ENCODE peak calls at places on chromosomes 13 and 19, in five cellular contexts. M, X, Q, I and P are unnamed samples. For H3K36me3 and H3K4me1, the result is how much of the 10 kb centered on the place peaks cover.

GRCh38 chr19:35328851-35329285 is at the start of gene CD22:
- DNase-seq in M (no peak), X (no peak), Q (no peak), I (no peak), P (no peak)

GRCh38 chr13:22848539-22849052 is 332.2 kb upstream of the SGCG start:
- DNase-seq in M (no peak), X (no peak), Q (peak), I (peak), P (peak)

GRCh38 chr19:51094696-51095279 is 12.1 kb upstream of the KLK14 start:
- DNase-seq in M (no peak), X (no peak), Q (no peak), I (no peak), P (no peak)

GRCh38 chr13:88919970-88920628 is 1248.9 kb downstream of the SLITRK5 start:
- DNase-seq in M (no peak), X (no peak), Q (no peak), I (no peak), P (no peak)

GRCh38 chr13:94311893-94312292 is 167.6 kb downstream of the DCT start:
- DNase-seq in M (no peak), X (no peak), Q (no peak), I (no peak), P (no peak)

GRCh38 chr13:73910733-73911132 is 223.5 kb downstream of the KLF12 start:
- DNase-seq in M (no peak), X (no peak), Q (no peak), I (no peak), P (no peak)

GRCh38 chr19:20162821-20163220 is 4.2 kb upstream of the ZNF486 start:
- DNase-seq in M (no peak), X (no peak), Q (no peak), I (no peak), P (no peak)

GRCh38 chr19:28164214-28164613 is 1048.7 kb downstream of the UQCRFS1 start:
- DNase-seq in M (no peak), X (no peak), Q (no peak), I (no peak), P (no peak)

GRCh38 chr19:45406957-45407375 is 522 bp downstream of the POLR1G start:
- DNase-seq in M (no peak), X (no peak), Q (no peak), I (no peak), P (no peak)

GRCh38 chr19:40610396-40611064 is 9.4 kb downstream of the LTBP4 start:
- DNase-seq in M (peak), X (no peak), Q (peak), I (peak), P (no peak)

GRCh38 chr19:13881231-13881691 is 4.3 kb downstream of the NANOS3 start:
- DNase-seq in M (no peak), X (no peak), Q (no peak), I (no peak), P (no peak)

GRCh38 chr19:10510301-10510802 is 6.9 kb downstream of the S1PR5 start:
- DNase-seq in M (no peak), X (no peak), Q (no peak), I (no peak), P (no peak)

GRCh38 chr13:44052843-44053607 is 173.3 kb downstream of the LACC1 start:
- DNase-seq in M (peak), X (no peak), Q (no peak), I (peak), P (no peak)

GRCh38 chr19:3720533-3720917 is 12.3 kb downstream of the TJP3 start:
- DNase-seq in M (no peak), X (no peak), Q (peak), I (peak), P (no peak)

GRCh38 chr13:101757446-101758039 is 305.1 kb downstream of the ITGBL1 start:
- DNase-seq in M (no peak), X (no peak), Q (peak), I (no peak), P (no peak)

GRCh38 chr13:48210178-48210577 is 22.8 kb upstream of the ITM2B start:
- DNase-seq in M (no peak), X (no peak), Q (no peak), I (no peak), P (no peak)

GRCh38 chr19:7507884-7508283 is 8.0 kb upstream of the ZNF358 start:
- DNase-seq in M (peak), X (peak), Q (peak), I (peak), P (peak)

GRCh38 chr19:51251453-51251790 is 542 bp downstream of the SIGLECL1 start:
- DNase-seq in M (no peak), X (no peak), Q (no peak), I (no peak), P (no peak)

GRCh38 chr19:33621811-33622504 is at the start of gene CHST8:
- DNase-seq in M (no peak), X (no peak), Q (peak), I (peak), P (no peak)

GRCh38 chr13:99432637-99433542 is 68.4 kb upstream of the TM9SF2 start:
- DNase-seq in M (peak), X (peak), Q (peak), I (no peak), P (no peak)

GRCh38 chr13:48151343-48151742 is 56.4 kb upstream of the MED4 start:
- DNase-seq in M (no peak), X (no peak), Q (no peak), I (no peak), P (no peak)

GRCh38 chr19:30924670-30925069 is 424.6 kb downstream of the TSHZ3 start:
- DNase-seq in M (no peak), X (no peak), Q (no peak), I (no peak), P (no peak)

GRCh38 chr19:40266111-40266510 is 19.0 kb downstream of the AKT2 start:
- DNase-seq in M (no peak), X (no peak), Q (no peak), I (no peak), P (no peak)

GRCh38 chr13:59360108-59360507 is 803.6 kb downstream of the DIAPH3 start:
- DNase-seq in M (no peak), X (no peak), Q (no peak), I (no peak), P (no peak)

GRCh38 chr19:50899549-50899948 is 11.6 kb downstream of the KLK4 start:
- DNase-seq in M (no peak), X (no peak), Q (no peak), I (no peak), P (no peak)

DNA sequence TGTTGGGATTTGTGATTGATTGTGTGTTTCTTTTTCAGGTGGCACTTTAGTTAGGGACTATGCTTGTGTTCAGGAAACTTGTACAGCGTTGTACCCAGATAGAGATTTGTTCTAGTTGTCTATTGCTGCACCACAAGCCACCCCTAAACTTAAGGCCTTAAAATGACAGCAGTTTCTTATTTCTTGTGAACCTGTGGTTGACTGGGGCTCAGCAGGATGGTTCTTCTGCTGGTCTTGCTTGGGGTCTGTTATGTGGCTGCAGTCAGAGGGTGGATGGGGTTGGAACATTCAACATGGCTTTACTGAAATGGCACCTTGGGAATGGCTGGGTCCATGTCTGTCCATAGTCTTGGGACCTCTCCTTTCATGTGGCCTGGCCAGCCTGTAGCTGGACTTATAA is 28.3 kb downstream of the SIPA1L3 start:
- DNase-seq in M (no peak), X (no peak), Q (no peak), I (no peak), P (no peak)
- H3K4me3 ChIP-seq in M (no peak), X (no peak), Q (no peak), I (no peak), P (no peak)

GRCh38 chr13:106526748-106527488 is 8.5 kb downstream of the EFNB2 start:
- DNase-seq in M (no peak), X (no peak), Q (no peak), I (no peak), P (no peak)
- H3K36me3 ChIP-seq in M (under half), X (under half), Q (under half), I (under half), P (under half)

DNA sequence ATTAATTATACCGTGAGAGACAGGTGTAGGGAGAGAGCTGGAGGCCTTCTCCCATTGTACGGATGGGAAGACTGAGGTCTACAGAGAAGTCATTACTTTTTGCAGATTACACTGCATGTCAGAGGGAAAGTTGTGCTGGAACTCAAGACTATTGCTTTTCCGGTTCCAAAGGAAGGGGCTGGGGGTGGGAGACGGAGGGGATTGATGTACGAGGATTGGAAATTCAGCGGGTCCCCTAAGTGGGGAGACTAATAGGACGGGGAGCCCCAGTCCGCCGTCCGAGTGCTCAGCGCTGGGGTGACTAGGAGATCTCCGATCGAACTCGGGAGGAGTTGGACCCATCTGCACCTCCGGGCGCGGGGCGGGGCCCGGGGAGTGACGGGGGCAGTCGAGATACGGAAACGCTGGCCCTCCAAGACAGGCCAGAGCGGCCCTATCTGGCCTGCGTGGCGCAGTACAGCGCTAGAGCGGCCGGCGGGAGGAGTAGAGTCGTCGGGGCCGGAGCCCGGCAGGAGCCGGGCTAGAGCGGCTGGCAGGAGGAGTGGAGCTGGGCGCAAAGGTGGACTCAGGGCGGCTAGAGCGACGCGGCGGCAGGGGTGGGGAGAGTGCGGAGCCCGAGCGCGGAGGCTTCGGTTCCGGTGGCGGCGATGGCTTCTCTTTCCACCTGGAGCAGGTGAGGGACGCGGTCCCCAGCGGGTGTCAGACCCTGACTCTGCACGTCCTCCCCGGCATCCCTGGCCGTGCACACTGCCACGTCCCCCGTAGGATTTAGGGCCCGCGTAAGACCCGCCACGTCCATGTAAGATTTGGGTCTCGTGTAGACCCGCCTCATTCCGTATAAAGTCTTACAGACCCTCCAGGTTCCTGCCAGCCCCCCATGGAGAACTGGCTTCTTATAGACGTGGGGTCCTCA is 1.1 kb downstream of the ARHGEF1 start:
- DNase-seq in M (peak), X (peak), Q (peak), I (peak), P (peak)
- H3K4me1 ChIP-seq in M (half or more), X (under half), Q (under half), I (under half), P (under half)

GRCh38 chr19:2611483-2612464 is 90.7 kb downstream of the GNG7 start:
- DNase-seq in M (no peak), X (no peak), Q (no peak), I (no peak), P (no peak)
- H3K4me3 ChIP-seq in M (peak), X (peak), Q (no peak), I (no peak), P (no peak)

DNA sequence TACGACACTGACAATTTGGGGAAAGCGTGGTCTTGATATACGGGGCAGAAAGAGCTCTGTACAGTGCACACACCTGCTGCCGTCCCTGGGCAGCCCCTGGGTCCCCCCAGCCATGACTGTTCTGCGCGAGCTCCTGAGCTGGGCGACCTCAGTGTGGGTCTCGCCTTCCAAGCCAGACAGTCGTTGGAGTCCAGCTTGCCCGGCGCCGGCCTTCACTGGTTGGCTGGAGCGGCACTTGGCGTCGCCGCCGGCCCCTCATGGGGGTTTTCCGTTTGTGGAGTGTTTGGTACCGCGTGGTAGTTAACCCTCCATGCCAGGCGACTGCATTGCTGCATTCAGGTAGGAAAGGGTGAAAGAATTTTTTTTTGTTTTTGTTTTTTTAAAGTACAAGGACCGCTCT is 11.0 kb upstream of the RPS15 start:
- DNase-seq in M (no peak), X (no peak), Q (no peak), I (no peak), P (no peak)
- H3K36me3 ChIP-seq in M (half or more), X (half or more), Q (under half), I (under half), P (half or more)

GRCh38 chr13:40127476-40127875 is 472.0 kb downstream of the COG6 start:
- DNase-seq in M (no peak), X (no peak), Q (no peak), I (no peak), P (no peak)
- H3K4me1 ChIP-seq in M (under half), X (under half), Q (under half), I (under half), P (under half)

GRCh38 chr19:11948646-11949045 is 16.2 kb upstream of the ZNF763 start:
- DNase-seq in M (no peak), X (no peak), Q (no peak), I (no peak), P (no peak)
- H3K4me3 ChIP-seq in M (no peak), X (no peak), Q (no peak), I (no peak), P (no peak)

DNA sequence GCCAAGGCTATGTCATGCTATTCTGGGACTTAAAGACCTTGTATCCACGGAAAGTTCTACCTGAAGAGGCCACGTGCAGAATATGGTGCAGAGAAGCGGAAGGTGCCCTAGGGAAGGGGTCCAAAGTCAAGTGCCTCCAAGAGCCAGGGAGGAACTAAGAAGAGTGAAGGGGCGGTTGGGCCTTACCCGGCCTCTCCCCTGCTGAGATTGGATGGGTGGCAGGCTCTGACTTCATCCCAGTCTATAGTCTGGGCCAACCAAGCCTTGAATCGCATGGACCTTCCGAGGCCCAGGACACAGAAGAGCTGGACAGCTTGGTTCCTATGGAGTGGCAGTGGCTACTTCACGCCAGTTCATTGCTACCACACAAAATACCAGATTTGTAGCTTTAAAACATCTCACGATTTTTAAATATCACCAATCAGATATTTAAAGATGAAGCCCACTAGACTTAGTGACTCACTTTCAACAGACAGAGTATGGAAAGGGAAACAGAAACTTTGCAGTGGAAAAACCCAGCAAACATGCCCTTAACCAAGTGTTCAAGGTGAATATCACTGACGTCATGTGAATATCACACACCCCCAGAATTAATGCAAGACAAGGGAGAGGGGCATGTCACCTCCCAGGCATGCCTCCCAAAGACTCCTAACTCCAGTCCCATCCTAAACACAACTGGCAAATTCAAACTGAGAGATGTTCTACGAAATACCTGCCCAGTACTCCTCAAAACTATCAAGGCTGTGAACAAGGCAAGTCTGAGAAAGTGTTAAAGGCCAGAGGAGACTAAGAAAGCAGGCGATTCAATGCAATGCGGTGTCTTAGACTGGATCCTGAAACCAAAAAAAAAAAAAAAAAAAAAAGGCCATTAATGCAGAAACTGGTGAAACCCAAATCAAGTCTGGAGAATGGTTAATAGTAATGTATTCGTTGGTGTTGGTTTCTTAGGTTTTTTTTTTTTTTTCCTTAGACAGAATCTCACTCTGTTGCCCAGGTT is 10.2 kb downstream of the C19orf12 start:
- DNase-seq in M (no peak), X (no peak), Q (no peak), I (no peak), P (no peak)
- H3K36me3 ChIP-seq in M (under half), X (half or more), Q (under half), I (under half), P (under half)

GRCh38 chr13:110420626-110421025 is 113.5 kb downstream of the COL4A2 start:
- DNase-seq in M (no peak), X (no peak), Q (no peak), I (no peak), P (no peak)
- H3K4me1 ChIP-seq in M (under half), X (under half), Q (under half), I (under half), P (under half)